ENCODE peak calls at places on chromosomes 4 and X, in ten cellular contexts. F, T, Z, N, D, U, I, Q, L and H are unnamed samples.

GRCh38 chr4:127685292-127685691 is 44.9 kb upstream of the SLC25A31 start:
- DNase-seq in F (peak; percentile 2), D (no peak), T (no peak), I (no peak), Q (no peak), L (no peak), Z (peak; percentile 60), U (no peak), N (no peak), H (no peak)

GRCh38 chr4:122218762-122219161 is 66.6 kb downstream of the BLTP1 start:
- DNase-seq in L (no peak), Z (peak; percentile 30), Q (no peak), N (no peak), I (no peak), U (peak; percentile 10), F (no peak), T (no peak), D (no peak), H (no peak)

GRCh38 chr4:21327976-21328700 is 620.4 kb downstream of the KCNIP4 start:
- DNase-seq in D (no peak), U (no peak), N (no peak), L (no peak), Q (no peak), T (no peak), F (no peak), I (no peak), Z (no peak), H (no peak)

GRCh38 chr4:41428941-41429669 is 108.9 kb upstream of the LIMCH1 start:
- DNase-seq in U (no peak), I (no peak), T (no peak), N (no peak), L (no peak), D (no peak), Z (no peak), Q (no peak), F (no peak), H (no peak)

GRCh38 chrX:151765026-151765425 is 30.5 kb downstream of the CNGA2 start:
- DNase-seq in N (no peak), Q (no peak), U (no peak), F (no peak), D (no peak), Z (no peak), L (no peak), T (no peak), I (no peak), H (no peak)

GRCh38 chrX:74505437-74505836 is 84.1 kb downstream of the SLC16A2 start:
- DNase-seq in N (no peak), U (no peak), L (no peak), I (no peak), Z (no peak), F (no peak), T (no peak), D (no peak), Q (no peak), H (no peak)

GRCh38 chr4:16843831-16844508 is 54.5 kb downstream of the LDB2 start:
- DNase-seq in N (no peak), Z (peak; percentile 94), Q (no peak), T (no peak), U (no peak), D (no peak), I (no peak), F (no peak), L (no peak), H (peak; percentile 11)

GRCh38 chrX:100208076-100208475 is 202.0 kb downstream of the PCDH19 start:
- DNase-seq in U (no peak), L (no peak), N (no peak), T (no peak), Q (no peak), I (no peak), Z (no peak), D (no peak), F (no peak), H (no peak)

GRCh38 chrX:20015422-20015821 is 24.6 kb upstream of the BCLAF3 start:
- DNase-seq in N (no peak), L (no peak), D (no peak), F (no peak), Q (no peak), Z (no peak), T (no peak), I (no peak), U (no peak), H (no peak)

GRCh38 chr4:183532823-183533222 is 28.0 kb downstream of the ING2 start:
- DNase-seq in Z (peak; percentile 36), Q (no peak), U (no peak), N (no peak), I (no peak), D (no peak), T (no peak), F (no peak), L (no peak), H (no peak)

GRCh38 chrX:57678686-57679428 is 1.2 kb downstream of the NLRP2B start:
- DNase-seq in D (no peak), Q (no peak), T (no peak), I (no peak), U (no peak), L (no peak), N (no peak), Z (no peak), F (no peak), H (no peak)

GRCh38 chr4:54941994-54942552 is 183.3 kb downstream of the KDR start:
- DNase-seq in T (no peak), D (no peak), F (no peak), L (no peak), U (no peak), N (no peak), Z (no peak), Q (no peak), I (peak; percentile 6), H (no peak)

GRCh38 chrX:135434258-135435138 is 12.8 kb downstream of the SMIM10L2A start:
- DNase-seq in F (no peak), U (no peak), N (no peak), Q (no peak), T (no peak), L (no peak), I (no peak), Z (no peak), D (no peak), H (no peak)

GRCh38 chrX:133402830-133403625 is 12.3 kb downstream of the GPC4 start:
- DNase-seq in U (no peak), D (no peak), Q (no peak), L (no peak), F (no peak), T (no peak), N (no peak), Z (no peak), I (no peak), H (no peak)

GRCh38 chr4:121238461-121238860 is 74.3 kb upstream of the TNIP3 start:
- DNase-seq in U (no peak), D (no peak), I (no peak), T (no peak), Z (no peak), F (no peak), L (no peak), N (no peak), Q (no peak), H (no peak)

DNA sequence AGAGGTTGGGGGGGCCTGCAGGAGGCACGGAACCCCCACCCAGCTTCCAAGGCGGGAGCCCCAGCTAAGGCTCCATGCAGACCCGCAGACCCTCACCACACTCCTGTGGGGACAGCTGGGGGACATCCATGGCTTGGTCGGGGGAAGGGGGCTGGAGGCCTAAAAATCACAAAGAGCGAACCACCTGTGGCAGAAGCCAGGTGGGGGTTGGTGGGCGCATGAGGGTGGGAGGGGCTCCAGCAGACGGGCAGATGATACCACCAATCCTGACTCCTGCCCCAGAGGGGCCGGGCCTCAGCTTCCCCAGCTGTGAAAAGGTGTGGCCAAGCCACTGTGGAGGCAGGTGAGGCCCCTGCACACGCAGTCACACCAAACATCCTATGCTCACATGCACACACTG is 111.6 kb downstream of the FAM53A start:
- DNase-seq in T (no peak), U (no peak), D (no peak), F (no peak), L (no peak), I (no peak), Q (no peak), N (peak; percentile 55), Z (no peak), H (no peak)
- H3K4me3 ChIP-seq in T (no peak overlapping the region), U (no peak overlapping the region), D (no peak overlapping the region), F (no peak overlapping the region), L (no peak overlapping the region), I (no peak overlapping the region), Q (no peak overlapping the region), N (no peak overlapping the region), Z (no peak overlapping the region), H (no peak overlapping the region)

GRCh38 chr4:113457886-113458285 is 303.7 kb downstream of the CAMK2D start:
- DNase-seq in T (no peak), N (no peak), F (no peak), I (no peak), Q (no peak), U (no peak), Z (peak; percentile 39), D (no peak), L (no peak), H (no peak)
- H3K36me3 ChIP-seq in T (no peaks in the 10 kb centered on the region), N (peaks cover 33% of the 10 kb centered on the region), F (no peaks in the 10 kb centered on the region), I (peaks cover 24% of the 10 kb centered on the region), Q (peaks cover 32% of the 10 kb centered on the region), U (peaks cover 63% of the 10 kb centered on the region), Z (peaks cover 89% of the 10 kb centered on the region), D (peaks cover 72% of the 10 kb centered on the region), L (peaks cover 62% of the 10 kb centered on the region), H (peaks cover 7% of the 10 kb centered on the region)

GRCh38 chrX:49193542-49193964 is 6.4 kb downstream of the SYP start:
- DNase-seq in U (no peak), T (no peak), L (no peak), I (no peak), F (no peak), Z (no peak), N (no peak), D (no peak), Q (no peak), H (no peak)

GRCh38 chrX:49188468-49189076 is 2.4 kb upstream of the PRICKLE3 start:
- DNase-seq in N (no peak), U (no peak), L (no peak), T (no peak), F (no peak), I (no peak), D (no peak), Q (no peak), Z (no peak), H (no peak)

GRCh38 chrX:49192722-49193328 is 6.7 kb upstream of the PRICKLE3 start:
- DNase-seq in Q (no peak), D (no peak), L (no peak), F (no peak), I (no peak), T (peak; percentile 56), U (no peak), N (no peak), Z (peak; percentile 52), H (peak; percentile 74)

GRCh38 chrX:49191033-49191871 is 5.1 kb upstream of the PRICKLE3 start:
- DNase-seq in L (peak; percentile 95), Z (peak; percentile 97), F (peak; percentile 99), N (peak; percentile 91), T (peak; percentile 92), D (peak; percentile 90), Q (peak; percentile 95), U (peak; percentile 87), I (peak; percentile 83), H (peak; percentile 97)

GRCh38 chrX:49190783-49191032 is 4.5 kb upstream of the PRICKLE3 start:
- DNase-seq in L (no peak), T (no peak), I (no peak), N (no peak), F (no peak), U (no peak), Q (peak; percentile 94), D (no peak), Z (no peak), H (no peak)
- H3K4me3 ChIP-seq in L (peak overlapping the region; percentile 46), T (peak overlapping the region; percentile 35), I (no peak overlapping the region), N (peak overlapping the region; percentile 41), F (peak overlapping the region; percentile 50), U (peak overlapping the region; percentile 58), Q (peak overlapping the region; percentile 41), D (peak overlapping the region; percentile 30), Z (peak overlapping the region; percentile 74), H (peak overlapping the region; percentile 34)

GRCh38 chr4:83440899-83441298 is 14.7 kb downstream of the HELQ start:
- DNase-seq in D (no peak), Q (no peak), I (no peak), F (no peak), Z (no peak), U (no peak), T (no peak), N (no peak), L (no peak), H (no peak)
- H3K36me3 ChIP-seq in D (peaks cover 92% of the 10 kb centered on the region), Q (peaks cover 60% of the 10 kb centered on the region), I (peaks cover 40% of the 10 kb centered on the region), F (peaks cover 4% of the 10 kb centered on the region), Z (peaks cover 79% of the 10 kb centered on the region), U (peaks cover 21% of the 10 kb centered on the region), T (no peaks in the 10 kb centered on the region), N (peaks cover 59% of the 10 kb centered on the region), L (peaks cover 60% of the 10 kb centered on the region), H (peaks cover 36% of the 10 kb centered on the region)